ENCODE peak calls at places on chromosomes 3 and 15, in four cellular contexts. One of them, this sample, is unnamed.
A peak's percentile ranks its signal among the peaks of the same experiment; 100 is the strongest.

GRCh38 chr15:39242345-39242744 is 338.5 kb upstream of the THBS1 start:
- DNase-seq in IMR-90: peak; percentile 47
- DNase-seq in A549: no peak
- DNase-seq in HepG2: no peak
- DNase-seq in this sample: no peak

GRCh38 chr15:77546050-77546501 is 86.6 kb downstream of the LINGO1 start:
- DNase-seq in IMR-90: peak; percentile 92
- DNase-seq in A549: peak; percentile 70
- DNase-seq in HepG2: no peak
- DNase-seq in this sample: peak; percentile 57

GRCh38 chr3:166190360-166190759 is 353.1 kb upstream of the BCHE start:
- DNase-seq in IMR-90: peak; percentile 86
- DNase-seq in A549: peak; percentile 1
- DNase-seq in HepG2: no peak
- DNase-seq in this sample: no peak

GRCh38 chr3:124843496-124843895 is 43.7 kb downstream of the ITGB5 start:
- DNase-seq in IMR-90: no peak
- DNase-seq in A549: no peak
- DNase-seq in HepG2: no peak
- DNase-seq in this sample: no peak

GRCh38 chr3:140384028-140384771 is 293.7 kb upstream of the TRIM42 start:
- DNase-seq in IMR-90: no peak
- DNase-seq in A549: no peak
- DNase-seq in HepG2: no peak
- DNase-seq in this sample: no peak

GRCh38 chr3:27590437-27591320 is 106.5 kb upstream of the SLC4A7 start:
- DNase-seq in IMR-90: peak; percentile 32
- DNase-seq in A549: peak; percentile 6
- DNase-seq in HepG2: no peak
- DNase-seq in this sample: no peak

GRCh38 chr3:73580343-73580742 is 44.4 kb downstream of the PDZRN3 start:
- DNase-seq in IMR-90: peak; percentile 100
- DNase-seq in A549: no peak
- DNase-seq in HepG2: no peak
- DNase-seq in this sample: no peak

GRCh38 chr15:90266485-90266884 is 1.0 kb downstream of the NGRN start:
- DNase-seq in IMR-90: peak; percentile 20
- DNase-seq in A549: no peak
- DNase-seq in HepG2: no peak
- DNase-seq in this sample: no peak

GRCh38 chr3:188583476-188584161 is 429.7 kb downstream of the LPP start:
- DNase-seq in IMR-90: peak; percentile 29
- DNase-seq in A549: peak; percentile 39
- DNase-seq in HepG2: no peak
- DNase-seq in this sample: no peak

GRCh38 chr3:16060358-16060852 is 114.1 kb upstream of the GALNT15 start:
- DNase-seq in IMR-90: peak; percentile 100
- DNase-seq in A549: peak; percentile 98
- DNase-seq in HepG2: peak; percentile 98
- DNase-seq in this sample: no peak

GRCh38 chr15:34437687-34438086 is at the start of gene GOLGA8A:
- DNase-seq in IMR-90: peak; percentile 51
- DNase-seq in A549: no peak
- DNase-seq in HepG2: peak; percentile 26
- DNase-seq in this sample: peak; percentile 86

GRCh38 chr15:69380100-69380725 is 33.9 kb upstream of the KIF23 start:
- DNase-seq in IMR-90: peak; percentile 21
- DNase-seq in A549: peak; percentile 41
- DNase-seq in HepG2: peak; percentile 11
- DNase-seq in this sample: no peak

GRCh38 chr3:192121921-192122320 is 605.4 kb downstream of the FGF12 start:
- DNase-seq in IMR-90: no peak
- DNase-seq in A549: no peak
- DNase-seq in HepG2: no peak
- DNase-seq in this sample: no peak

GRCh38 chr3:157527471-157527881 is 24.3 kb upstream of the VEPH1 start:
- DNase-seq in IMR-90: peak; percentile 50
- DNase-seq in A549: no peak
- DNase-seq in HepG2: no peak
- DNase-seq in this sample: no peak

GRCh38 chr3:105906834-105907233 is 38.0 kb upstream of the CBLB start:
- DNase-seq in IMR-90: peak; percentile 86
- DNase-seq in A549: peak; percentile 29
- DNase-seq in HepG2: no peak
- DNase-seq in this sample: no peak

GRCh38 chr15:67899596-67900283 is 59.9 kb upstream of the RNU6-1 start:
- DNase-seq in IMR-90: no peak
- DNase-seq in A549: no peak
- DNase-seq in HepG2: no peak
- DNase-seq in this sample: no peak

GRCh38 chr3:170589113-170589512 is 3.2 kb upstream of the SLC7A14 start:
- DNase-seq in IMR-90: no peak
- DNase-seq in A549: no peak
- DNase-seq in HepG2: no peak
- DNase-seq in this sample: no peak

GRCh38 chr3:170585008-170585936 is 603 bp downstream of the SLC7A14 start:
- DNase-seq in IMR-90: peak; percentile 11
- DNase-seq in A549: no peak
- DNase-seq in HepG2: no peak
- DNase-seq in this sample: no peak

GRCh38 chr3:170584585-170585007 is 1.3 kb downstream of the SLC7A14 start:
- DNase-seq in IMR-90: peak; percentile 68
- DNase-seq in A549: peak; percentile 26
- DNase-seq in HepG2: peak; percentile 37
- DNase-seq in this sample: peak; percentile 77

DNA sequence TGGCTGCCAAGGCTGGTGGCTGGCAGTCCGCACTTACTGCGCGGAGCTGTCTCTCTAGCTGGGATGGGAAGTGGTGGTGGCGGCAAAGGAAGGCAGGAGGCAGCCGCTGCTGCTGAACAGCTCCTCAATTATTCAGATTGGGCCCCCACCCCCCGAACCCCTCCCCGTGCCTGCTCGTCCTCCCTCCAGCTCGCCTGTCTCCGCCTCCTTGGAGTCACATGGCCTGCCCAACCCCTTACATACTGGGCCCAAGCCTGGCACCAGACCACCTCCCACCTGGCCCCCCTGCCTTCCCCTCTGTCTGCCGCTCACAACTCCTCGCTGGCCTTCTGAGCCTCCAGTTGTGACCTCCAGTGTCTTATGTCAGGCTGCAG is at the start of gene SLC7A14:
- DNase-seq in IMR-90: peak; percentile 21
- DNase-seq in A549: no peak
- DNase-seq in HepG2: no peak
- DNase-seq in this sample: no peak
- TF ChIP-seq MAZ in IMR-90: no peak
- TF ChIP-seq MAZ in A549: no peak
- TF ChIP-seq MAZ in HepG2: no peak
- TF ChIP-seq MAZ in this sample: no peak

GRCh38 chr3:122457706-122458105 is 41.8 kb upstream of the WDR5B start:
- DNase-seq in IMR-90: no peak
- DNase-seq in A549: no peak
- DNase-seq in HepG2: no peak
- DNase-seq in this sample: no peak

GRCh38 chr3:122461834-122462233 is 46.0 kb upstream of the WDR5B start:
- DNase-seq in IMR-90: no peak
- DNase-seq in A549: no peak
- DNase-seq in HepG2: no peak
- DNase-seq in this sample: no peak

GRCh38 chr3:122464659-122465058 is 48.8 kb upstream of the WDR5B start:
- DNase-seq in IMR-90: no peak
- DNase-seq in A549: no peak
- DNase-seq in HepG2: no peak
- DNase-seq in this sample: no peak

GRCh38 chr3:122456074-122456473 is 40.2 kb upstream of the WDR5B start:
- DNase-seq in IMR-90: no peak
- DNase-seq in A549: no peak
- DNase-seq in HepG2: peak; percentile 35
- DNase-seq in this sample: no peak

DNA sequence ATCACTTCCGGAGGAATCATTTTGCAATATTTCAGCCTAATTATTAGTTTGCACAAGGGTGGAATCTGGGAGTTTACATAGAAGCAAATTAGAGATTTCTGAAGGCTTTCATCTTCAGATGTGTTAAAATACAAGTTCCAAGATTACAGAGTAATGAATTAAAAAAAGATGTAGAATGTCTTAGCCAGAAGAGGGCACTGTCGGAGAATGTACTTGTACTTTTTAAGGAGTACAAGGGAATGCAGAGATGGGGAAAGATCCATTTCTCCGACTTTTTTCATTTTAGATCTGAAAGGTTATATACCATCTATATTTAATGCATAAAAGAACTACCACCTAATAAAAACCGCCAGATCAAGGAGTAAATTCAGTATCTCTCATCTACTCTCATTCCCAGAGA is 43.1 kb upstream of the WDR5B start:
- DNase-seq in IMR-90: peak; percentile 62
- DNase-seq in A549: peak; percentile 62
- DNase-seq in HepG2: no peak
- DNase-seq in this sample: no peak
- TF ChIP-seq MAZ in IMR-90: no peak
- TF ChIP-seq MAZ in A549: no peak
- TF ChIP-seq MAZ in HepG2: no peak
- TF ChIP-seq MAZ in this sample: no peak

GRCh38 chr15:85495542-85495941 is 115.1 kb downstream of the AKAP13 start:
- DNase-seq in IMR-90: no peak
- DNase-seq in A549: no peak
- DNase-seq in HepG2: no peak
- DNase-seq in this sample: no peak

GRCh38 chr15:85493258-85493657 is 112.9 kb downstream of the AKAP13 start:
- DNase-seq in IMR-90: no peak
- DNase-seq in A549: no peak
- DNase-seq in HepG2: no peak
- DNase-seq in this sample: no peak

GRCh38 chr15:85495096-85495495 is 114.7 kb downstream of the AKAP13 start:
- DNase-seq in IMR-90: no peak
- DNase-seq in A549: no peak
- DNase-seq in HepG2: no peak
- DNase-seq in this sample: no peak

GRCh38 chr15:85496146-85496545 is 115.7 kb downstream of the AKAP13 start:
- DNase-seq in IMR-90: no peak
- DNase-seq in A549: no peak
- DNase-seq in HepG2: no peak
- DNase-seq in this sample: no peak

GRCh38 chr15:85494035-85494793 is 113.8 kb downstream of the AKAP13 start:
- DNase-seq in IMR-90: peak; percentile 95
- DNase-seq in A549: peak; percentile 91
- DNase-seq in HepG2: no peak
- DNase-seq in this sample: no peak
- TF ChIP-seq MAZ in IMR-90: no peak
- TF ChIP-seq MAZ in A549: no peak
- TF ChIP-seq MAZ in HepG2: no peak
- TF ChIP-seq MAZ in this sample: no peak

GRCh38 chr3:53774414-53774813 is 71.8 kb downstream of the CHDH start:
- DNase-seq in IMR-90: no peak
- DNase-seq in A549: no peak
- DNase-seq in HepG2: no peak
- DNase-seq in this sample: no peak

GRCh38 chr3:53775018-53775417 is 71.2 kb downstream of the CHDH start:
- DNase-seq in IMR-90: no peak
- DNase-seq in A549: no peak
- DNase-seq in HepG2: no peak
- DNase-seq in this sample: no peak

GRCh38 chr3:53773586-53774368 is 72.4 kb downstream of the CHDH start:
- DNase-seq in IMR-90: peak; percentile 89
- DNase-seq in A549: no peak
- DNase-seq in HepG2: no peak
- DNase-seq in this sample: no peak

GRCh38 chr3:53773330-53773583 is 73.0 kb downstream of the CHDH start:
- DNase-seq in IMR-90: no peak
- DNase-seq in A549: no peak
- DNase-seq in HepG2: no peak
- DNase-seq in this sample: no peak

GRCh38 chr3:53772562-53773329 is 73.5 kb downstream of the CHDH start:
- DNase-seq in IMR-90: peak; percentile 27
- DNase-seq in A549: no peak
- DNase-seq in HepG2: no peak
- DNase-seq in this sample: no peak
- TF ChIP-seq MAZ in IMR-90: no peak
- TF ChIP-seq MAZ in A549: no peak
- TF ChIP-seq MAZ in HepG2: no peak
- TF ChIP-seq MAZ in this sample: no peak

GRCh38 chr3:94269763-94270162 is 206.9 kb downstream of the NSUN3 start:
- DNase-seq in IMR-90: no peak
- DNase-seq in A549: no peak
- DNase-seq in HepG2: no peak
- DNase-seq in this sample: no peak
- TF ChIP-seq MAZ in IMR-90: no peak
- TF ChIP-seq MAZ in A549: no peak
- TF ChIP-seq MAZ in HepG2: no peak
- TF ChIP-seq MAZ in this sample: no peak

This sample was measured in K562.